ENCODE peak calls at places on chromosomes 5 and 9, in five cellular contexts. One of them, this sample, is unnamed.
A peak's percentile ranks its signal among the peaks of the same experiment; 100 is the strongest.

GRCh38 chr9:135951889-135952663 is 9.1 kb downstream of the UBAC1 start:
- DNase-seq in vagina: no peak
- DNase-seq in neural crest cell: no peak
- DNase-seq in dorsolateral prefrontal cortex: no peak
- DNase-seq in fibroblast of pulmonary artery: no peak
- DNase-seq in this sample: no peak

GRCh38 chr9:29514336-29514735 is 1941.1 kb upstream of the C9orf72 start:
- DNase-seq in vagina: no peak
- DNase-seq in neural crest cell: no peak
- DNase-seq in dorsolateral prefrontal cortex: peak; percentile 72
- DNase-seq in fibroblast of pulmonary artery: no peak
- DNase-seq in this sample: no peak

GRCh38 chr5:123414975-123415374 is 8.2 kb downstream of the CEP120 start:
- DNase-seq in vagina: no peak
- DNase-seq in neural crest cell: no peak
- DNase-seq in dorsolateral prefrontal cortex: no peak
- DNase-seq in fibroblast of pulmonary artery: no peak
- DNase-seq in this sample: no peak

GRCh38 chr9:96491079-96491879 is 41.3 kb downstream of the HABP4 start:
- DNase-seq in vagina: no peak
- DNase-seq in neural crest cell: no peak
- DNase-seq in dorsolateral prefrontal cortex: no peak
- DNase-seq in fibroblast of pulmonary artery: peak; percentile 16
- DNase-seq in this sample: no peak

GRCh38 chr9:130570200-130570599 is 9.2 kb upstream of the FUBP3 start:
- DNase-seq in vagina: no peak
- DNase-seq in neural crest cell: no peak
- DNase-seq in dorsolateral prefrontal cortex: no peak
- DNase-seq in fibroblast of pulmonary artery: peak; percentile 44
- DNase-seq in this sample: no peak

GRCh38 chr5:158812381-158812780 is 287.3 kb downstream of the EBF1 start:
- DNase-seq in vagina: no peak
- DNase-seq in neural crest cell: no peak
- DNase-seq in dorsolateral prefrontal cortex: no peak
- DNase-seq in fibroblast of pulmonary artery: no peak
- DNase-seq in this sample: no peak

GRCh38 chr5:9149988-9150387 is 395.9 kb downstream of the SEMA5A start:
- DNase-seq in vagina: no peak
- DNase-seq in neural crest cell: no peak
- DNase-seq in dorsolateral prefrontal cortex: no peak
- DNase-seq in fibroblast of pulmonary artery: peak; percentile 23
- DNase-seq in this sample: no peak

GRCh38 chr5:74953961-74954720 is 88.0 kb upstream of the FAM169A start:
- DNase-seq in vagina: no peak
- DNase-seq in neural crest cell: no peak
- DNase-seq in dorsolateral prefrontal cortex: no peak
- DNase-seq in fibroblast of pulmonary artery: peak; percentile 20
- DNase-seq in this sample: no peak

GRCh38 chr9:130313103-130313858 is 47.7 kb downstream of the HMCN2 start:
- DNase-seq in vagina: no peak
- DNase-seq in neural crest cell: no peak
- DNase-seq in dorsolateral prefrontal cortex: no peak
- DNase-seq in fibroblast of pulmonary artery: no peak
- DNase-seq in this sample: no peak

GRCh38 chr5:6495433-6496206 is 47.0 kb downstream of the UBE2QL1 start:
- DNase-seq in vagina: no peak
- DNase-seq in neural crest cell: no peak
- DNase-seq in dorsolateral prefrontal cortex: no peak
- DNase-seq in fibroblast of pulmonary artery: no peak
- DNase-seq in this sample: no peak

GRCh38 chr9:116644099-116644688 is 42.9 kb upstream of the TRIM32 start:
- DNase-seq in vagina: no peak
- DNase-seq in neural crest cell: no peak
- DNase-seq in dorsolateral prefrontal cortex: no peak
- DNase-seq in fibroblast of pulmonary artery: peak; percentile 32
- DNase-seq in this sample: no peak

GRCh38 chr9:27280249-27280648 is 16.7 kb downstream of the EQTN start:
- DNase-seq in vagina: no peak
- DNase-seq in neural crest cell: no peak
- DNase-seq in dorsolateral prefrontal cortex: no peak
- DNase-seq in fibroblast of pulmonary artery: no peak
- DNase-seq in this sample: no peak

GRCh38 chr9:95349109-95350038 is 31.9 kb upstream of the FANCC start:
- DNase-seq in vagina: no peak
- DNase-seq in neural crest cell: no peak
- DNase-seq in dorsolateral prefrontal cortex: no peak
- DNase-seq in fibroblast of pulmonary artery: no peak
- DNase-seq in this sample: no peak

GRCh38 chr9:101674165-101674564 is 64.3 kb downstream of the GRIN3A start:
- DNase-seq in vagina: no peak
- DNase-seq in neural crest cell: no peak
- DNase-seq in dorsolateral prefrontal cortex: no peak
- DNase-seq in fibroblast of pulmonary artery: no peak
- DNase-seq in this sample: no peak

GRCh38 chr5:128174951-128175350 is 91.4 kb downstream of the SLC12A2 start:
- DNase-seq in vagina: no peak
- DNase-seq in neural crest cell: no peak
- DNase-seq in dorsolateral prefrontal cortex: no peak
- DNase-seq in fibroblast of pulmonary artery: peak; percentile 56
- DNase-seq in this sample: no peak

GRCh38 chr9:121744002-121744686 is 92.7 kb downstream of the DAB2IP start:
- DNase-seq in vagina: no peak
- DNase-seq in neural crest cell: no peak
- DNase-seq in dorsolateral prefrontal cortex: peak; percentile 66
- DNase-seq in fibroblast of pulmonary artery: peak; percentile 39
- DNase-seq in this sample: no peak

GRCh38 chr5:3625626-3626025 is 30.0 kb downstream of the IRX1 start:
- DNase-seq in vagina: no peak
- DNase-seq in neural crest cell: no peak
- DNase-seq in dorsolateral prefrontal cortex: no peak
- DNase-seq in fibroblast of pulmonary artery: no peak
- DNase-seq in this sample: no peak

GRCh38 chr5:10914741-10915480 is 153.9 kb upstream of the DAP start:
- DNase-seq in vagina: no peak
- DNase-seq in neural crest cell: no peak
- DNase-seq in dorsolateral prefrontal cortex: no peak
- DNase-seq in fibroblast of pulmonary artery: no peak
- DNase-seq in this sample: no peak

GRCh38 chr9:82805027-82805426 is 257.9 kb downstream of the RASEF start:
- DNase-seq in vagina: no peak
- DNase-seq in neural crest cell: no peak
- DNase-seq in dorsolateral prefrontal cortex: no peak
- DNase-seq in fibroblast of pulmonary artery: no peak
- DNase-seq in this sample: no peak

GRCh38 chr5:69502375-69503143 is 10.0 kb downstream of the OCLN start:
- DNase-seq in vagina: no peak
- DNase-seq in neural crest cell: no peak
- DNase-seq in dorsolateral prefrontal cortex: no peak
- DNase-seq in fibroblast of pulmonary artery: peak; percentile 61
- DNase-seq in this sample: no peak

GRCh38 chr5:18652404-18653215 is 1018.4 kb downstream of the TAF11L14 start:
- DNase-seq in vagina: no peak
- DNase-seq in neural crest cell: no peak
- DNase-seq in dorsolateral prefrontal cortex: no peak
- DNase-seq in fibroblast of pulmonary artery: no peak
- DNase-seq in this sample: no peak

GRCh38 chr5:82107277-82107676 is 135.5 kb downstream of the ATG10 start:
- DNase-seq in vagina: no peak
- DNase-seq in neural crest cell: no peak
- DNase-seq in dorsolateral prefrontal cortex: no peak
- DNase-seq in fibroblast of pulmonary artery: peak; percentile 66
- DNase-seq in this sample: no peak

GRCh38 chr9:14323969-14324366 is 10.0 kb upstream of the NFIB start:
- DNase-seq in vagina: no peak
- DNase-seq in neural crest cell: no peak
- DNase-seq in dorsolateral prefrontal cortex: no peak
- DNase-seq in fibroblast of pulmonary artery: no peak
- DNase-seq in this sample: no peak

DNA sequence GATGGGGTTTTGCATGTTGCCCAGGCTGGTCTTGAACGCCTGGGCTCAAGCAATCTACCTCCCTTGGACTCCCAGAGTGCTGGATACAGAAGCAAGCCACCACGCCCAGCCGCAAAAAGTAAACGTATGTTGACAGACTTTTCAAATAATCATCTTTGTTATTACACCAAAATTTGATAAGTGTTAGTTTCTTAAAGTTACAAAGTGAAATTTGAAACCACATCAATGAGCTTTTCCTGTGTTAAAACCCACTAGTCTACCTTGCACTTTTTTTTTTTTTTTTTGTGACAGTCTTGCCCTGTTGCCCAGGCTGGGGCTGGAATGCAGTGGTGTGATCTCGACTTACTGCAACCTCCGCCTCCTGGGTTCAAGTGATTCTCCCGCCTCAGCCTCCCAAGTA is 29.9 kb downstream of the SPACA9 start:
- DNase-seq in vagina: no peak
- DNase-seq in neural crest cell: no peak
- DNase-seq in dorsolateral prefrontal cortex: no peak
- DNase-seq in fibroblast of pulmonary artery: no peak
- DNase-seq in this sample: no peak
- TF ChIP-seq CTCF in vagina: no peak
- TF ChIP-seq CTCF in neural crest cell: no peak
- TF ChIP-seq CTCF in dorsolateral prefrontal cortex: no peak
- TF ChIP-seq CTCF in fibroblast of pulmonary artery: no peak
- TF ChIP-seq CTCF in this sample: no peak

GRCh38 chr5:151286246-151286645 is 17.3 kb downstream of the SLC36A3 start:
- DNase-seq in vagina: no peak
- DNase-seq in neural crest cell: no peak
- DNase-seq in dorsolateral prefrontal cortex: no peak
- DNase-seq in fibroblast of pulmonary artery: no peak
- DNase-seq in this sample: no peak

GRCh38 chr5:151281001-151281639 is 22.4 kb downstream of the SLC36A3 start:
- DNase-seq in vagina: no peak
- DNase-seq in neural crest cell: no peak
- DNase-seq in dorsolateral prefrontal cortex: no peak
- DNase-seq in fibroblast of pulmonary artery: no peak
- DNase-seq in this sample: no peak

GRCh38 chr5:151285683-151286082 is 17.9 kb downstream of the SLC36A3 start:
- DNase-seq in vagina: no peak
- DNase-seq in neural crest cell: no peak
- DNase-seq in dorsolateral prefrontal cortex: no peak
- DNase-seq in fibroblast of pulmonary artery: no peak
- DNase-seq in this sample: no peak

GRCh38 chr5:151283120-151283825 is 20.3 kb downstream of the SLC36A3 start:
- DNase-seq in vagina: no peak
- DNase-seq in neural crest cell: no peak
- DNase-seq in dorsolateral prefrontal cortex: no peak
- DNase-seq in fibroblast of pulmonary artery: no peak
- DNase-seq in this sample: no peak

GRCh38 chr5:151284392-151284967 is 19.1 kb downstream of the SLC36A3 start:
- DNase-seq in vagina: no peak
- DNase-seq in neural crest cell: no peak
- DNase-seq in dorsolateral prefrontal cortex: no peak
- DNase-seq in fibroblast of pulmonary artery: no peak
- DNase-seq in this sample: no peak
- TF ChIP-seq CTCF in vagina: no peak
- TF ChIP-seq CTCF in neural crest cell: peak; percentile 27
- TF ChIP-seq CTCF in dorsolateral prefrontal cortex: no peak
- TF ChIP-seq CTCF in fibroblast of pulmonary artery: peak; percentile 16
- TF ChIP-seq CTCF in this sample: no peak

DNA sequence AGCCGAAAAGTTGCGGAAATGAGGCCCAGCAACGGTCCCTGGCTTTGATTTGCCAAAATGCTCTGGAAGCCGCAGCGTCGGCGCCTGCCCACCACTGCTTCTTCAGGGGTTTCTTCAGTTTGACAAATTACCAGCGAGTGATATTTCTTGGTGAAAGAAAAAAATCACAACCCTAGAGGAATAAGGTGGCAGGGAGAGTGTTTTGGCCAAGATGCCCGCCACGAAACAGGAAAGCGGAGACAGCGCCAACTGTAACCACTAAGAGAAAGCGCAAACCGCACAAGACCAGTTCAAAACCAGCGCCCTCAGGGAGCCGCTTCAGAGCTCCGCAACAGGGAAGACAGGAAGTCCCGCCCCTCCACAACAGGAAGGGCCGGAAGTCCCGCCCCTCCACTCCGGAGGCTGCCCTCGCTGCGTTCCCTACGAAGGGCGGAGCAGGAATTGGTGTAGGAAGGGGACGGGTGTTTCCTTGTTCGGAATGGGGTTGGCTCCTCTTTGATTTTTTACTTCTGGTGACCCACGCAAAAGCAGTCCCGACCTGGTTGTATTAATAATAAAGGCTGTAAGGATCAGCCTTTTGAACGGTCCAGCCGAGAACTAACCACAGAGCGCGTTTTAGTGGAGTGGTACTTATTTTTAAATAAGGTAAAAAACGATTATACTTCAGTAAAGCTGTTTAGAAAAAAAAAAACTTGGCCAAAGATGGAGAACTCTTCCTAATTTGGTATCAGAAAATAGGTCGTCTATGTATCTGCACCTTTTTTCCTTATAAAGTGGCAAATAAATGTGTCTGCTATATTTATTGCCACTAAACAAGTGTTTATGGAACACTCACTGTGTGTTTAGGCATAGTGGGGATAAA is at the start of gene C5orf34:
- DNase-seq in vagina: peak; percentile 95
- DNase-seq in neural crest cell: peak; percentile 98
- DNase-seq in dorsolateral prefrontal cortex: peak; percentile 96
- DNase-seq in fibroblast of pulmonary artery: peak; percentile 97
- DNase-seq in this sample: peak; percentile 99
- TF ChIP-seq CTCF in vagina: no peak
- TF ChIP-seq CTCF in neural crest cell: peak; percentile 33
- TF ChIP-seq CTCF in dorsolateral prefrontal cortex: peak; percentile 30
- TF ChIP-seq CTCF in fibroblast of pulmonary artery: no peak
- TF ChIP-seq CTCF in this sample: no peak

GRCh38 chr5:168407222-168407621 is 79.0 kb upstream of the RARS1 start:
- DNase-seq in vagina: no peak
- DNase-seq in neural crest cell: no peak
- DNase-seq in dorsolateral prefrontal cortex: no peak
- DNase-seq in fibroblast of pulmonary artery: no peak
- DNase-seq in this sample: no peak

GRCh38 chr5:168401880-168402279 is 84.4 kb upstream of the RARS1 start:
- DNase-seq in vagina: no peak
- DNase-seq in neural crest cell: no peak
- DNase-seq in dorsolateral prefrontal cortex: no peak
- DNase-seq in fibroblast of pulmonary artery: no peak
- DNase-seq in this sample: no peak

GRCh38 chr5:168400429-168401220 is 85.6 kb upstream of the RARS1 start:
- DNase-seq in vagina: no peak
- DNase-seq in neural crest cell: no peak
- DNase-seq in dorsolateral prefrontal cortex: no peak
- DNase-seq in fibroblast of pulmonary artery: no peak
- DNase-seq in this sample: no peak

GRCh38 chr5:168401226-168401625 is 85.0 kb upstream of the RARS1 start:
- DNase-seq in vagina: no peak
- DNase-seq in neural crest cell: no peak
- DNase-seq in dorsolateral prefrontal cortex: no peak
- DNase-seq in fibroblast of pulmonary artery: no peak
- DNase-seq in this sample: no peak

GRCh38 chr5:168404366-168404765 is 81.9 kb upstream of the RARS1 start:
- DNase-seq in vagina: no peak
- DNase-seq in neural crest cell: no peak
- DNase-seq in dorsolateral prefrontal cortex: no peak
- DNase-seq in fibroblast of pulmonary artery: peak; percentile 84
- DNase-seq in this sample: no peak
- TF ChIP-seq CTCF in vagina: no peak
- TF ChIP-seq CTCF in neural crest cell: no peak
- TF ChIP-seq CTCF in dorsolateral prefrontal cortex: no peak
- TF ChIP-seq CTCF in fibroblast of pulmonary artery: peak; percentile 3
- TF ChIP-seq CTCF in this sample: no peak

This sample was measured in omental fat pad.